ENCODE peak calls at places on chromosomes 7 and 10, in eight cellular contexts. I is small intestine, H is neuronal stem cell, S is left ventricle myocardium inferior, X is transverse colon, O is neural progenitor cell, J is cardiac fibroblast, N is mesendoderm. Z is an unnamed sample.

GRCh38 chr10:28445511-28445910 is 87.4 kb upstream of the WAC start:
- DNase-seq in O (peak), H (no peak), X (no peak), I (no peak), S (no peak), N (no peak), J (no peak), Z (no peak)

GRCh38 chr7:35571596-35572240 is 123.2 kb downstream of the HERPUD2 start:
- DNase-seq in I (no peak), S (no peak), O (no peak), N (no peak), J (no peak), H (no peak), X (no peak), Z (no peak)

GRCh38 chr10:122854648-122855047 is 9.0 kb upstream of the CUZD1 start:
- DNase-seq in I (no peak), H (no peak), N (peak), J (peak), O (no peak), S (no peak), X (no peak), Z (no peak)

GRCh38 chr7:130708001-130708400 is 21.7 kb upstream of the TSGA13 start:
- DNase-seq in H (no peak), I (no peak), X (no peak), N (no peak), O (no peak), S (no peak), J (no peak), Z (no peak)

GRCh38 chr10:122112021-122112616 is 123.2 kb downstream of the TACC2 start:
- DNase-seq in J (peak), I (peak), O (no peak), H (no peak), S (no peak), N (no peak), X (peak), Z (no peak)

GRCh38 chr7:30657131-30657530 is 25.1 kb downstream of the CRHR2 start:
- DNase-seq in J (no peak), N (no peak), O (no peak), S (no peak), X (no peak), H (no peak), I (no peak), Z (no peak)

GRCh38 chr10:6240254-6240653 is 37.5 kb downstream of the PFKFB3 start:
- DNase-seq in J (no peak), X (no peak), N (no peak), S (no peak), H (no peak), I (no peak), O (no peak), Z (no peak)

GRCh38 chr7:112509390-112509789 is 28.6 kb downstream of the LSMEM1 start:
- DNase-seq in N (no peak), O (no peak), S (no peak), X (no peak), I (no peak), H (no peak), J (no peak), Z (no peak)

GRCh38 chr10:46992794-46993552 is 81.7 kb downstream of the PTPN20 start:
- DNase-seq in X (peak), O (peak), N (peak), J (peak), H (no peak), I (peak), S (peak), Z (no peak)

GRCh38 chr7:128869138-128869943 is 6.7 kb downstream of the ATP6V1F start:
- DNase-seq in H (peak), S (peak), N (peak), J (peak), I (peak), X (peak), O (peak), Z (no peak)

GRCh38 chr7:135966341-135967043 is 10.7 kb downstream of the MTPN start:
- DNase-seq in J (no peak), H (no peak), X (no peak), N (no peak), O (no peak), S (no peak), I (no peak), Z (no peak)

GRCh38 chr7:68509603-68510002 is 1088.7 kb upstream of the AUTS2 start:
- DNase-seq in N (no peak), H (no peak), O (no peak), I (no peak), J (no peak), S (no peak), X (no peak), Z (no peak)

GRCh38 chr7:75806560-75807307 is 6.9 kb downstream of the CCL24 start:
- DNase-seq in X (no peak), S (no peak), H (no peak), O (no peak), I (no peak), J (no peak), N (no peak), Z (no peak)

GRCh38 chr10:34286136-34286739 is 528.9 kb downstream of the PARD3 start:
- DNase-seq in J (peak), X (no peak), I (no peak), N (peak), O (no peak), S (no peak), H (no peak), Z (no peak)

GRCh38 chr7:37915438-37915837 is 1.2 kb downstream of the SFRP4 start:
- DNase-seq in I (no peak), S (no peak), X (peak), H (no peak), N (no peak), J (no peak), O (no peak), Z (no peak)

GRCh38 chr10:127774771-127775559 is 38.0 kb downstream of the FOXI2 start:
- DNase-seq in O (peak), S (no peak), J (no peak), I (no peak), N (no peak), H (no peak), X (no peak), Z (no peak)

GRCh38 chr7:137717811-137718271 is 128.9 kb downstream of the DGKI start:
- DNase-seq in N (peak), X (no peak), S (no peak), I (no peak), O (peak), J (peak), H (peak), Z (no peak)

GRCh38 chr10:119608316-119609155 is 11.8 kb upstream of the TIAL1 start:
- DNase-seq in S (peak), O (peak), N (peak), H (no peak), J (peak), I (peak), X (peak), Z (no peak)

GRCh38 chr7:13414661-13415105 is 574.8 kb downstream of the ETV1 start:
- DNase-seq in X (no peak), J (peak), O (no peak), I (no peak), H (no peak), S (no peak), N (peak), Z (no peak)

GRCh38 chr7:121582258-121582657 is 186.2 kb upstream of the FAM3C start:
- DNase-seq in N (no peak), X (no peak), O (no peak), H (no peak), S (no peak), J (no peak), I (no peak), Z (no peak)

GRCh38 chr7:11716185-11716584 is 115.8 kb downstream of the THSD7A start:
- DNase-seq in H (no peak), S (peak), J (peak), O (no peak), X (peak), N (no peak), I (peak), Z (no peak)

GRCh38 chr10:29736325-29737208 is 101.8 kb upstream of the SVIL start:
- DNase-seq in I (peak), J (peak), O (peak), H (peak), S (peak), N (peak), X (peak), Z (no peak)

DNA sequence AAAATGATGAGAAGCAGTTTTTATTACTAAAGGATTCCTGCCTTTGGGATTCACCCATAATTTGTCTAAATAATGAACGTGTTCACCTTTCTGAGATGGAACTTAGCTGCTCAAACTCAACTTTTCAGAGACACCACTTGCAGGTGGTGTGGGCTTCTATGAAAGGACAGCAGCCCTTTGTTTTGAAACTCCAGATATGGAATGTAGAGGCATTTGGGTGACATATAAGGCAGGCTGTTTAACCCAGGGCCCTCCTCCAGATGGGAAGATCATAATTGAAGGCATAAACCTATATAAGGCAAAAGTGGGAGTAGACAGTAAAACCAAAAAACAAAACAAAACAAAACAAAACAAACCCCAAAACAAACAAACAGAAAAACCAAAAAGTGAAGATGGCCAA is 11.9 kb upstream of the HUS1 start:
- DNase-seq in N (no peak), S (no peak), X (no peak), O (no peak), H (no peak), J (no peak), I (no peak), Z (no peak)
- H3K4me3 ChIP-seq in N (no peak), S (peak), X (peak), O (peak), H (no peak), J (no peak), I (no peak), Z (peak)

GRCh38 chr10:52738951-52739350 is 33.6 kb downstream of the MBL2 start:
- DNase-seq in J (no peak), O (no peak), X (no peak), N (no peak), I (no peak), H (no peak), S (no peak), Z (no peak)
- H3K4me3 ChIP-seq in J (no peak), O (no peak), X (no peak), N (no peak), I (no peak), H (no peak), S (no peak), Z (no peak)

DNA sequence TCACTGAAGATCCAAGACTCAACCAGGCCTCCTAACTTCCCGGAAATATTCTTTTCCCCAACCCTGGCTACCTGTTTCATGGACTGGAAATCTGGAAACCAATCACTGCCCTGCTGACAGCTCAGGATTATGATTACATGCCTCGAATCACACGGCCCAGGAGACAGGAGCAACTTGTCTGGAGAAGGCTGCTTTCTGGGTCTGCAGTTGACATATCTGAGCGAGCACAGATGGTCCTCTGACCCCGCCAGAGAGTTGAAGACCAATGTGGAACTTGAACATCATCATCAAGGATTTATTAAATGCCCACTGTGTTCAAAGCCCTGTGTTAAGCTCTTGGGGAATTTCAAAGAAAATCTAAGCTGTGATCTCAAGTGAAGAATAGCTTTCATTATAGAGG is 113.9 kb downstream of the PIP4K2A start:
- DNase-seq in N (no peak), O (no peak), H (no peak), S (no peak), I (no peak), J (no peak), X (no peak), Z (no peak)
- H3K4me3 ChIP-seq in N (no peak), O (no peak), H (no peak), S (no peak), I (no peak), J (no peak), X (no peak), Z (no peak)

GRCh38 chr10:107913317-107914294 is 749.1 kb upstream of the SORCS1 start:
- DNase-seq in O (peak), S (no peak), N (peak), I (no peak), X (no peak), H (peak), J (no peak), Z (no peak)

GRCh38 chr10:107915277-107915634 is 750.8 kb upstream of the SORCS1 start:
- DNase-seq in O (peak), I (no peak), N (peak), X (no peak), J (peak), S (no peak), H (no peak), Z (no peak)

GRCh38 chr10:107919626-107920235 is 755.2 kb upstream of the SORCS1 start:
- DNase-seq in S (no peak), I (no peak), X (no peak), N (no peak), O (no peak), J (no peak), H (no peak), Z (no peak)

GRCh38 chr10:107918171-107918570 is 753.7 kb upstream of the SORCS1 start:
- DNase-seq in H (no peak), N (no peak), I (no peak), X (no peak), J (no peak), O (no peak), S (no peak), Z (no peak)

DNA sequence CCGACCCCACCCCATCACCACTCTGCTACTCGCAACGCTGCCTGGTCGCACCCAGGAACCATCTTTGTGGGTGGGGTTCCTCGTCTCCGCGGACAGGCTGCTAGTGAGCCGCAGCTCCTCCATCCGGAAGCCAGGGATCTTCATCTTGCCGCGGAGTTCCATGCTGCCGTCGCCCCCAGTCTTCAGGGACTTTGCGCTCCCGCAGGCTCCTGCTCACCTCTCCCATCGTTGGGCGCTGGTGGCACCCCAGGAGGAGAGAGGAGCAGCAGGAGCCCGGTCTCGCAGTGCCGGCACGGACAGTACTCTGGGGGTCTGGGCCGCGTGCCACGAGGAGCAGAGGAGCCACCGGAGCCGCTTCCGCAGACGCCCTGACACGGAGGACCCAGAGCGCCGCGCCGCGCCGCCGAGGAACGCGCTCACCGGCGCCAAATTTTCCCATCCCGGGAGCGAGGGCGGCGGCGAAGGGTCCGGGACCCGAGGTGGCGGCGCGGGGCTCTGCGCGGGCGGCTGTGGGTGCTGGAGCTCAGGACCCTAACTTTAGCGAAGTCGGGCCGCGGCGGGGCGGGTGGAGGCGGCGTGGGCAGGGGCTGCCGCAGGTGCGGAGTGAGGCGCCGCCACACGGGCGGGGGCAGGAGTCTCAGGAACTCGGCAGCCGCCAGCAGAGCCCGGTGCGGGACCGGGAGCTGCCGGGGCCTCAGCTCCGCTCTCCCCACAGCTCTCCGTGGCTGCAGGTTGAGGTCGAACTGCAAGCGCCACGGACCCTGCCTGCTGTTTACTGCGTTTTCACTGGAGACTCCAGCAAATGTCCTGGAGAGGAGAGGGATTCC is 750.2 kb upstream of the SORCS1 start:
- DNase-seq in O (peak), H (peak), X (peak), N (peak), J (no peak), S (no peak), I (no peak), Z (no peak)
- H3K4me3 ChIP-seq in O (peak), H (peak), X (peak), N (peak), J (no peak), S (peak), I (no peak), Z (no peak)

Z was measured in effector memory CD4-positive, alpha-beta T cell.